ENCODE peak calls at places on chromosomes 11 and 22, in four cellular contexts. One of them, this sample, is unnamed.

GRCh38 chr22:26474687-26475086 is 8.9 kb downstream of the HPS4 start:
- DNase-seq in HFFc6: no peak
- DNase-seq in mammary epithelial cell: peak
- DNase-seq in AG04450: no peak
- DNase-seq in this sample: no peak

GRCh38 chr11:9609841-9610240 is 36.4 kb downstream of the WEE1 start:
- DNase-seq in HFFc6: no peak
- DNase-seq in mammary epithelial cell: no peak
- DNase-seq in AG04450: no peak
- DNase-seq in this sample: no peak

GRCh38 chr11:12162652-12163051 is 52.3 kb downstream of the MICAL2 start:
- DNase-seq in HFFc6: no peak
- DNase-seq in mammary epithelial cell: no peak
- DNase-seq in AG04450: no peak
- DNase-seq in this sample: no peak

GRCh38 chr22:33299245-33299956 is 241.2 kb upstream of the SYN3 start:
- DNase-seq in HFFc6: no peak
- DNase-seq in mammary epithelial cell: no peak
- DNase-seq in AG04450: no peak
- DNase-seq in this sample: peak

GRCh38 chr11:112225753-112226061 is 521 bp upstream of the PTS start:
- DNase-seq in HFFc6: peak
- DNase-seq in mammary epithelial cell: no peak
- DNase-seq in AG04450: no peak
- DNase-seq in this sample: no peak

GRCh38 chr11:72078477-72078876 is 1.9 kb downstream of the NUMA1 start:
- DNase-seq in HFFc6: no peak
- DNase-seq in mammary epithelial cell: peak
- DNase-seq in AG04450: no peak
- DNase-seq in this sample: no peak

GRCh38 chr11:65117206-65118096 is at the start of gene ZNHIT2:
- DNase-seq in HFFc6: peak
- DNase-seq in mammary epithelial cell: peak
- DNase-seq in AG04450: peak
- DNase-seq in this sample: peak

GRCh38 chr11:1645357-1645821 is 15.8 kb downstream of the KRTAP5-5 start:
- DNase-seq in HFFc6: no peak
- DNase-seq in mammary epithelial cell: no peak
- DNase-seq in AG04450: no peak
- DNase-seq in this sample: no peak

GRCh38 chr11:71080239-71081097 is 171.9 kb downstream of the SHANK2 start:
- DNase-seq in HFFc6: peak
- DNase-seq in mammary epithelial cell: peak
- DNase-seq in AG04450: peak
- DNase-seq in this sample: peak

GRCh38 chr11:105673089-105673488 is 63.2 kb downstream of the GRIA4 start:
- DNase-seq in HFFc6: no peak
- DNase-seq in mammary epithelial cell: peak
- DNase-seq in AG04450: peak
- DNase-seq in this sample: no peak

GRCh38 chr11:2904153-2905052 is 18.8 kb upstream of the CDKN1C start:
- DNase-seq in HFFc6: no peak
- DNase-seq in mammary epithelial cell: no peak
- DNase-seq in AG04450: no peak
- DNase-seq in this sample: no peak
- TF ChIP-seq CTCF in HFFc6: no peak
- TF ChIP-seq CTCF in mammary epithelial cell: no peak
- TF ChIP-seq CTCF in AG04450: no peak
- TF ChIP-seq CTCF in this sample: no peak

GRCh38 chr22:30694638-30695350 is at the start of gene OSBP2:
- DNase-seq in HFFc6: no peak
- DNase-seq in mammary epithelial cell: no peak
- DNase-seq in AG04450: no peak
- DNase-seq in this sample: peak
- TF ChIP-seq CTCF in HFFc6: no peak
- TF ChIP-seq CTCF in mammary epithelial cell: peak
- TF ChIP-seq CTCF in AG04450: no peak
- TF ChIP-seq CTCF in this sample: no peak

DNA sequence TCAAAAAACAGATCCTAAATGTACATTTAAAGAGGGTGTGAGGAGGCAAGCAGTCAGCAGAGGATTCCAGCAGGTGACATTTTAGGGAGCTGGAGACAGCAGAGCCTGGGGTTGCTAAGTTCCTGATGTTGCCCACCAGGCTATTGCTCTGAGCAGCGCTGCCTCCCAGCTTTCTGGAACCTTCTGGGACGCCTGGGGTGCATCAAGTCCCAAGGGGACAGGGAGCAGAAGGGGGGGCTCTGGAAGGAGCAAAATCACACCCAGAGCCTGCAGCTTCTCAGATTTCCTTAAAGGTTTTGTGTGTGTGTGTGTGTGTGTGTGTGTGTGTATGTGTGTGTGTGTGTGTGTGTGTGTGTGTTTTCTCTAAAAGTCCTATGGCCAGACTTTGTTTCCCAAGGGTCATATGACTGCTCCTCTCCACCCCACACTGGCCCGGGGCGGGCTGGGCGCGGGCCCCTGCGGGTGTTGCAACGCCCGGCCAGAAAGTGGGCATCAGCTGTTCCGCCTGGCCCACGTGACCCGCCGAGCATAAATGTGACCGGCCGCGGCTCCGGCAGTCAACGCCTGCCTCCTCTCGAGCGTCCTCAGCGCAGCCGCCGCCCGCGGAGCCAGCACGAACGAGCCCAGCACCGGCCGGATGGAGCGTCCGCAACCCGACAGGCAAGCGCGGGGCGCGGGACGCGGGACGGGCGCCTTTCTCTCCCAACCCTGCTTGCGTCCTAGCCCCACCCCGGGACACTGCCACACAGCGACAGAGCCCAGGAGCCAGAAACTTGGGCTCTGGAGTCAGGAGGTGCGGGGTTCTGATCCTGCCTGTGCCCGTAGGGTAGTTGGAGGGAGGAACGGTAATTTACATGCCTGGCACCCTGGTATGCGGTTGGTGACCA is at the start of gene HMOX1:
- DNase-seq in HFFc6: peak
- DNase-seq in mammary epithelial cell: peak
- DNase-seq in AG04450: peak
- DNase-seq in this sample: peak
- TF ChIP-seq CTCF in HFFc6: peak
- TF ChIP-seq CTCF in mammary epithelial cell: peak
- TF ChIP-seq CTCF in AG04450: no peak
- TF ChIP-seq CTCF in this sample: peak

GRCh38 chr22:41237036-41237706 is 3.6 kb downstream of the CHADL start:
- DNase-seq in HFFc6: no peak
- DNase-seq in mammary epithelial cell: no peak
- DNase-seq in AG04450: no peak
- DNase-seq in this sample: no peak

GRCh38 chr22:41238570-41239442 is 1.9 kb downstream of the CHADL start:
- DNase-seq in HFFc6: no peak
- DNase-seq in mammary epithelial cell: no peak
- DNase-seq in AG04450: no peak
- DNase-seq in this sample: no peak

GRCh38 chr22:41239443-41240128 is 1.1 kb downstream of the CHADL start:
- DNase-seq in HFFc6: no peak
- DNase-seq in mammary epithelial cell: no peak
- DNase-seq in AG04450: no peak
- DNase-seq in this sample: no peak

GRCh38 chr22:41240377-41241132 is at the start of gene CHADL:
- DNase-seq in HFFc6: no peak
- DNase-seq in mammary epithelial cell: no peak
- DNase-seq in AG04450: no peak
- DNase-seq in this sample: no peak

DNA sequence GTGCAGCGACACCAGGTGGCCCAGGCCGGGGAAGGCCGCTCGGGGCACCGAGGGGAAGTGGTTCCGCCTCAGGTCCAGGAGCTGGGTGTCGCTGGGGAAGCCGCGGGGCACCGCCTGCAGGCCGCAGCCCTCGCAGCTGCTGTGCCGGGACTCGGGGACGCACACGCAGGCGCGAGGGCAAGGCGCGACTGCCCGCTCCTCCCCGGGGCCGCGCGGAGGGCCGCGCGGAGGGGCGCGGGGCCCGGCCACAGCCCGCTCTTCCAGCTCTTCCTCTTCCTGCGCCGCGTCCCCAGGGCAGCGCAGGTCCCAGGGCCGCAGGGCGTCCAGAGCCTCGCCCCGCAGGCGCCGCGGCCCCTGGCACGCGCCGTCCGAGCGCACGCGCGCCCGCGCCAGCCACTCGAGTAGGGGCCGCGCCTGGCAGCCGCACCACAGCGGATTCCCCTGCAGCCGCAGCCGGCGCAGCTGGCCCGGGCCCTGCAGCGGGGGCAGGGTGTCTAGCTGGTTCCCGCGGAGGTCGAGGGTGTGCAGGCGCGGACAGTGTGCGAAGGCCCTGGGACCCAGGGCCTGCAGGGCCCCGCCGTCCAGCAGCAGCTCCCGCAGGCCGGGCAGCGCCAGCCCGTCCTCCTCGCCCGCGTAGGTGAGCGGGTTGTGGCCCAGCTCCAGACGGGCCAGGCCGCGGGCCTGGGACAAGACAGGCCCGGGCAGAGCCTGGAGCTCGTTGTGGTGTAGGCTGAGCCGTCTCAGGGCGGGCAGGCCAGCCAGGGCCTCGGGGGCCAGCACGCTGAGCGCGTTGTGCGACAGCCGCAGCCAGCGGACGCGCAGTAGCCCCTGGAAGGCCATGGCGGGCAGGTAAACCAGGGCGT is 2.8 kb downstream of the CHADL start:
- DNase-seq in HFFc6: no peak
- DNase-seq in mammary epithelial cell: peak
- DNase-seq in AG04450: no peak
- DNase-seq in this sample: peak
- TF ChIP-seq CTCF in HFFc6: no peak
- TF ChIP-seq CTCF in mammary epithelial cell: peak
- TF ChIP-seq CTCF in AG04450: peak
- TF ChIP-seq CTCF in this sample: peak